ENCODE peak calls at places on chromosomes 16 and 17, in nine cellular contexts. M is activated CD4-positive, alpha-beta T cell treated with anti-CD3 and anti-CD28 coated beads, Interleukin-2, amount 50 U/mL, for 1 hour; D is NCI-H1105; G is Kasumi-1; U is left ventricle myocardium superior; Z is HFFc6; N is posterior vena cava; B is substantia nigra; Y is T-helper 9 cell. J is an unnamed sample.

GRCh38 chr17:45296003-45296832 is 20.6 kb downstream of the MAP3K14 start:
- DNase-seq in M (no peak), D (no peak), G (peak), U (peak), Z (peak), N (no peak), B (no peak), Y (no peak), J (no peak)

GRCh38 chr17:44555056-44555455 is 2.2 kb upstream of the FZD2 start:
- DNase-seq in M (no peak), D (no peak), G (no peak), U (no peak), Z (no peak), N (no peak), B (no peak), Y (no peak), J (no peak)

GRCh38 chr16:81697886-81698635 is 81.0 kb upstream of the PLCG2 start:
- DNase-seq in M (no peak), D (no peak), G (no peak), U (no peak), Z (no peak), N (no peak), B (no peak), Y (no peak), J (no peak)

GRCh38 chr17:68387485-68387884 is 69.8 kb downstream of the WIPI1 start:
- DNase-seq in M (no peak), D (no peak), G (no peak), U (no peak), Z (no peak), N (no peak), B (no peak), Y (no peak), J (no peak)

GRCh38 chr16:4273858-4274291 is 1.1 kb upstream of the TFAP4 start:
- DNase-seq in M (peak), D (no peak), G (peak), U (peak), Z (peak), N (peak), B (no peak), Y (peak), J (no peak)

GRCh38 chr16:11597268-11597690 is 10.6 kb upstream of the LITAF start:
- DNase-seq in M (no peak), D (no peak), G (peak), U (no peak), Z (peak), N (peak), B (no peak), Y (no peak), J (no peak)

GRCh38 chr16:3655030-3655790 is 719 bp downstream of the DNASE1 start:
- DNase-seq in M (no peak), D (no peak), G (no peak), U (no peak), Z (no peak), N (peak), B (no peak), Y (no peak), J (no peak)

GRCh38 chr16:59201160-59201559 is 467.0 kb upstream of the GOT2 start:
- DNase-seq in M (no peak), D (no peak), G (no peak), U (no peak), Z (no peak), N (no peak), B (no peak), Y (no peak), J (no peak)

GRCh38 chr16:27768651-27769270 is 218.8 kb downstream of the KATNIP start:
- DNase-seq in M (no peak), D (no peak), G (no peak), U (peak), Z (no peak), N (no peak), B (no peak), Y (no peak), J (no peak)

GRCh38 chr17:9676084-9676483 is 30.8 kb downstream of the USP43 start:
- DNase-seq in M (no peak), D (no peak), G (no peak), U (no peak), Z (no peak), N (no peak), B (no peak), Y (no peak), J (no peak)

GRCh38 chr17:68431661-68432071 is 25.6 kb downstream of the WIPI1 start:
- DNase-seq in M (peak), D (no peak), G (peak), U (no peak), Z (no peak), N (peak), B (no peak), Y (peak), J (no peak)

GRCh38 chr17:20189322-20189721 is 180.2 kb downstream of the SPECC1 start:
- DNase-seq in M (no peak), D (no peak), G (no peak), U (no peak), Z (peak), N (no peak), B (peak), Y (no peak), J (no peak)

GRCh38 chr16:70437582-70438324 is 1.1 kb downstream of the ST3GAL2 start:
- DNase-seq in M (no peak), D (no peak), G (peak), U (no peak), Z (peak), N (no peak), B (no peak), Y (no peak), J (no peak)

GRCh38 chr17:76407509-76407908 is 23.1 kb downstream of the SPHK1 start:
- DNase-seq in M (no peak), D (no peak), G (no peak), U (peak), Z (no peak), N (peak), B (no peak), Y (no peak), J (no peak)

GRCh38 chr16:1413684-1414531 is 596 bp downstream of the UNKL start:
- DNase-seq in M (peak), D (peak), G (peak), U (peak), Z (no peak), N (no peak), B (peak), Y (peak), J (peak)

GRCh38 chr16:58306327-58306726 is 11.5 kb upstream of the PRSS54 start:
- DNase-seq in M (peak), D (no peak), G (peak), U (no peak), Z (peak), N (no peak), B (no peak), Y (peak), J (peak)

GRCh38 chr16:89828870-89829629 is 775 bp downstream of the SPIRE2 start:
- DNase-seq in M (no peak), D (no peak), G (no peak), U (no peak), Z (no peak), N (no peak), B (no peak), Y (no peak), J (no peak)

GRCh38 chr16:55760665-55761035 is 72.2 kb downstream of the CES1 start:
- DNase-seq in M (no peak), D (no peak), G (no peak), U (peak), Z (no peak), N (no peak), B (no peak), Y (no peak), J (no peak)

GRCh38 chr17:44780161-44780560 is 21.4 kb downstream of the ADAM11 start:
- DNase-seq in M (no peak), D (no peak), G (no peak), U (no peak), Z (no peak), N (no peak), B (no peak), Y (no peak), J (no peak)

GRCh38 chr16:81765111-81765919 is 13.8 kb upstream of the PLCG2 start:
- DNase-seq in M (no peak), D (no peak), G (no peak), U (no peak), Z (no peak), N (peak), B (no peak), Y (no peak), J (no peak)

GRCh38 chr16:50671644-50672260 is 9.4 kb downstream of the SNX20 start:
- DNase-seq in M (peak), D (peak), G (peak), U (no peak), Z (peak), N (peak), B (no peak), Y (peak), J (peak)

GRCh38 chr16:81005644-81006471 is 827 bp downstream of the CMC2 start:
- DNase-seq in M (no peak), D (no peak), G (peak), U (no peak), Z (no peak), N (no peak), B (no peak), Y (no peak), J (no peak)

GRCh38 chr17:59712856-59713255 is 5.4 kb downstream of the VMP1 start:
- DNase-seq in M (no peak), D (no peak), G (peak), U (no peak), Z (no peak), N (no peak), B (no peak), Y (no peak), J (no peak)

GRCh38 chr17:40484973-40485530 is 16.4 kb downstream of the TNS4 start:
- DNase-seq in M (no peak), D (no peak), G (no peak), U (no peak), Z (no peak), N (no peak), B (no peak), Y (no peak), J (no peak)

GRCh38 chr17:77174928-77175720 is 34.4 kb downstream of the SEC14L1 start:
- DNase-seq in M (no peak), D (no peak), G (no peak), U (no peak), Z (no peak), N (no peak), B (no peak), Y (no peak), J (no peak)

GRCh38 chr16:77794586-77794985 is 6.2 kb downstream of the VAT1L start:
- DNase-seq in M (no peak), D (no peak), G (no peak), U (no peak), Z (peak), N (no peak), B (no peak), Y (no peak), J (no peak)

GRCh38 chr17:28657756-28658155 is 4.0 kb downstream of the SDF2 start:
- DNase-seq in M (no peak), D (no peak), G (no peak), U (no peak), Z (peak), N (no peak), B (no peak), Y (no peak), J (no peak)

GRCh38 chr16:2520784-2521577 is 810 bp downstream of the AMDHD2 start:
- DNase-seq in M (peak), D (no peak), G (no peak), U (no peak), Z (no peak), N (peak), B (no peak), Y (peak), J (peak)

GRCh38 chr16:75626806-75627205 is 3.7 kb upstream of the ADAT1 start:
- DNase-seq in M (no peak), D (no peak), G (no peak), U (no peak), Z (no peak), N (no peak), B (no peak), Y (no peak), J (no peak)

GRCh38 chr17:81966343-81967243 is 5.6 kb upstream of the NOTUM start:
- DNase-seq in M (no peak), D (no peak), G (peak), U (peak), Z (no peak), N (no peak), B (no peak), Y (no peak), J (no peak)

GRCh38 chr17:732788-733720 is 658 bp downstream of the TLCD3A start:
- DNase-seq in M (peak), D (no peak), G (no peak), U (peak), Z (peak), N (peak), B (no peak), Y (no peak), J (no peak)

GRCh38 chr17:63533433-63534077 is 10.4 kb downstream of the KCNH6 start:
- DNase-seq in M (no peak), D (no peak), G (no peak), U (no peak), Z (no peak), N (no peak), B (no peak), Y (no peak), J (no peak)

GRCh38 chr17:79948918-79949645 is 86.6 kb downstream of the TBC1D16 start:
- DNase-seq in M (no peak), D (no peak), G (no peak), U (no peak), Z (no peak), N (peak), B (no peak), Y (no peak), J (no peak)

GRCh38 chr16:66481943-66482390 is 54.9 kb downstream of the BEAN1 start:
- DNase-seq in M (no peak), D (no peak), G (no peak), U (peak), Z (no peak), N (no peak), B (no peak), Y (no peak), J (no peak)

J was measured in naive thymus-derived CD4-positive, alpha-beta T cell.